ENCODE peak calls at places on chromosomes 16 and 17, in four cellular contexts. C, T, N and Z are unnamed samples. For H3K4me1, the result is how much of the 10 kb centered on the place peaks cover.

GRCh38 chr17:64150237-64151015 is 20.5 kb upstream of the ERN1 start:
- DNase-seq in C (no peak), T (peak), N (no peak), Z (peak)

GRCh38 chr17:72600934-72601333 is 480.1 kb downstream of the SOX9 start:
- DNase-seq in C (no peak), T (no peak), N (no peak), Z (no peak)

GRCh38 chr17:15498107-15498506 is 30.7 kb upstream of the CDRT4 start:
- DNase-seq in C (no peak), T (no peak), N (no peak), Z (no peak)

GRCh38 chr16:85735946-85736345 is 14.9 kb downstream of the C16orf74 start:
- DNase-seq in C (no peak), T (no peak), N (no peak), Z (no peak)

GRCh38 chr17:3003401-3004149 is 59.8 kb downstream of the OR1D5 start:
- DNase-seq in C (peak), T (peak), N (peak), Z (peak)

GRCh38 chr17:55990332-55991006 is 162.8 kb upstream of the ANKFN1 start:
- DNase-seq in C (no peak), T (no peak), N (no peak), Z (no peak)

GRCh38 chr17:74530751-74531150 is 524 bp downstream of the CD300LB start:
- DNase-seq in C (peak), T (no peak), N (no peak), Z (no peak)

GRCh38 chr17:55500103-55500502 is 11.1 kb downstream of the SMIM36 start:
- DNase-seq in C (no peak), T (no peak), N (no peak), Z (no peak)

GRCh38 chr16:21277927-21278706 is at the start of gene CRYM:
- DNase-seq in C (peak), T (peak), N (peak), Z (peak)

GRCh38 chr16:56732832-56733231 is 2.9 kb downstream of the NUP93 start:
- DNase-seq in C (no peak), T (no peak), N (no peak), Z (no peak)

GRCh38 chr16:68733570-68733969 is 3.5 kb upstream of the CDH1 start:
- DNase-seq in C (no peak), T (no peak), N (no peak), Z (no peak)

GRCh38 chr17:3983945-3984484 is 19.8 kb upstream of the ATP2A3 start:
- DNase-seq in C (no peak), T (peak), N (peak), Z (peak)

GRCh38 chr17:45963889-45964288 is 35.2 kb upstream of the STH start:
- DNase-seq in C (no peak), T (no peak), N (no peak), Z (no peak)

GRCh38 chr16:87436225-87437172 is 44.4 kb downstream of the MAP1LC3B start:
- DNase-seq in C (no peak), T (no peak), N (no peak), Z (no peak)

GRCh38 chr17:61335845-61336655 is 63.6 kb upstream of the TBX2 start:
- DNase-seq in C (no peak), T (peak), N (peak), Z (peak)

GRCh38 chr16:80006175-80006895 is 405.8 kb upstream of the MAF start:
- DNase-seq in C (no peak), T (no peak), N (peak), Z (no peak)

GRCh38 chr17:39813631-39814030 is 50.5 kb downstream of the IKZF3 start:
- DNase-seq in C (no peak), T (no peak), N (no peak), Z (no peak)

GRCh38 chr16:65476556-65476955 is 354.7 kb upstream of the CDH11 start:
- DNase-seq in C (no peak), T (no peak), N (no peak), Z (no peak)
- H3K4me1 ChIP-seq in C (under half), T (under half), N (under half), Z (under half)

DNA sequence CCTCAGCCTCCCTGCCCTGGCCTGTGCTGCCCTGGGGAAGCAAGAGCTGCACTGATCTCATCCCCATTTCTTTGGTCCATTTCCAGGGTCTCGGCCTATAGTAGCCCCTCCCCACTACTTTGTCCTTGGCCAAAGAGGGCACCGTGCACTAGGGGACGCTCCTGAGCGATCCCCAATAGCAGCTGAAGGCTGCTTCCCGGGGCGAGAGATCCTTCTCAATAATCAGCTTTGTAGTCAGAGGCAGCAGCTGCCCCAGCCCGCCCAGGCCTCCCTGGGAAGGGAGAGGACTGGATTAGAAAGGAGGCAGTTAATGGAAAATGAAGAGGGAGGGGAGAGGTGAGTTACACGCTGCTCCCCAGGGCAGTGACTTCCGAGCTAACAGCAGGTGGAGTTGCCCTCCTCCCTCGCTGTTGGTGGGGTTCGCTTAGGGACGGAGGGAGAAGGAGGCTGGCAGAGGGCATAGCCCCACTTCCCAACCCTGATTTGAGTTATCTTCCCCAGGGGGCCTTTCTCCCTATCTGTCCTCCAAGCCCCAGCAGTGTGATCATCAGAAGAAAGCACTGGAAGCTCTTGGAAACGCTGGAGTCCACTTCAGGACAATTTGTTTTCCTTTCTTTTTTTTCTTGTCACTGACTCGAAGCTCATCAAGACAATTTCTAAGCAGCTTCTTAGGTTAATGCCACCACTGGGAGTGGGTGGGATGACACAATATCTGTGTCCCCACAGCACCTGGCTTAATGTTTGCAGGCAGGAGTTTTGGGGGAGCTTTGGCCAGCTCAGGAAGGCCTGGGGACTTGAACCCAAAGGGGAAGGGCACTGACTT is 2.6 kb downstream of the MXRA7 start:
- DNase-seq in C (no peak), T (no peak), N (no peak), Z (no peak)
- TF ChIP-seq CTCF in C (no peak), T (no peak), N (peak), Z (no peak)

DNA sequence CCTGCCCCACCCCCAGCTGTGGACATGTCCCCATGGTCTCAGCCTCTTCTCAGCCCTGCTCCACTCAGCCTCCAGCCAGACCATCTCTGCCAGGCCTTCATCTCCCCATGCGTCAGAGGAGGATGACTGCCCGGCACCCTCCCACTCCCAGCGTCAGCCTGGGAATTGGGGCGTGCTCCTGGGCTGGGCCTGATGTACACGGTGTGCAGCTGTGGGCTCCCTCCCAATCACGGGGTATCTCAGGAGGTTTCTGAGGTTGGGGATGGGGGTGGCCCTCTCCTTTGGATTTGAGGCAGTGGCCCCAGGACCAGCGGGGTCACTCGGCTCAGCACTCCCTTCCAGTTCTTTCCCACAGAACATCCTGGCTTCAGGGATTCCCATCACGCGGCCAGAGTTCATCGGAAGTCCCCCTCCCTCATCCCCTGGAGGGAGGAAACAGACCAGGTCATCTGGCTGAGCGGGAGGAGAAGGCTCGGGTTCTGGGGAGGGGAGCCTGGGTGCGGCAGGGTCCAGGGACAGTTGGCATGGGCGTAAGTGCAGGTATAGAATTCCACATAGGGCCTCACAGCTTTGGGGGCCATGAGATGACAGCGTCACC is 36.9 kb downstream of the SOCS3 start:
- DNase-seq in C (peak), T (no peak), N (peak), Z (no peak)
- H3K4me1 ChIP-seq in C (under half), T (under half), N (under half), Z (under half)

GRCh38 chr16:7351572-7351971 is 18.9 kb downstream of the RBFOX1 start:
- DNase-seq in C (no peak), T (no peak), N (no peak), Z (no peak)

GRCh38 chr16:7361416-7362129 is 28.9 kb downstream of the RBFOX1 start:
- DNase-seq in C (no peak), T (no peak), N (no peak), Z (no peak)

GRCh38 chr16:7352114-7352513 is 19.5 kb downstream of the RBFOX1 start:
- DNase-seq in C (no peak), T (no peak), N (no peak), Z (no peak)

GRCh38 chr16:7350801-7351200 is 18.2 kb downstream of the RBFOX1 start:
- DNase-seq in C (no peak), T (no peak), N (no peak), Z (no peak)

DNA sequence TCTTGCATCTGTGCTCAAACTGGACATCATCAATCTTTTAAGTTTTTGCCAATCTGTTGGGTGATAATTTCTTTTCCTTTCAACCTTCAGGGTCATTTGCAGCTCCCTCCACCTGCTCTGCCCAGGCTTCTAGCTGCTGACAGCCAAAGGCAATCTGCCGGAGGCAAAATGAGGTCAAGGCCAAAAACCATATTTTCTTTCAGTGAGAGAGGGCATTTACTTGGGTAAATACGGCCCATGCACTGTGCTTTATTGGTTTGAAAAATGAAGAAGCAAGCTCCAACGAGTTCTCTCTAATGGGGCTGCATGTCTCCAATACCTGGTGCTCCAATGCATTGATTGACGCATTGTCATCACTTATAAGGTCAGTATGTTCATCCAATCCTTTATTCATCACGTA is 23.1 kb downstream of the RBFOX1 start:
- DNase-seq in C (no peak), T (no peak), N (no peak), Z (no peak)
- TF ChIP-seq CTCF in C (no peak), T (no peak), N (no peak), Z (no peak)

GRCh38 chr17:29586676-29587469 is 2.6 kb downstream of the GIT1 start:
- DNase-seq in C (no peak), T (peak), N (no peak), Z (no peak)

GRCh38 chr17:29588561-29589411 is 662 bp downstream of the GIT1 start:
- DNase-seq in C (peak), T (no peak), N (peak), Z (no peak)

GRCh38 chr17:29589524-29590260 is at the start of gene GIT1:
- DNase-seq in C (peak), T (peak), N (peak), Z (peak)

GRCh38 chr17:29588017-29588557 is 1.4 kb downstream of the GIT1 start:
- DNase-seq in C (no peak), T (peak), N (no peak), Z (peak)

GRCh38 chr17:29587591-29587990 is 1.9 kb downstream of the GIT1 start:
- DNase-seq in C (no peak), T (peak), N (no peak), Z (no peak)
- H3K4me1 ChIP-seq in C (under half), T (under half), N (half or more), Z (under half)

DNA sequence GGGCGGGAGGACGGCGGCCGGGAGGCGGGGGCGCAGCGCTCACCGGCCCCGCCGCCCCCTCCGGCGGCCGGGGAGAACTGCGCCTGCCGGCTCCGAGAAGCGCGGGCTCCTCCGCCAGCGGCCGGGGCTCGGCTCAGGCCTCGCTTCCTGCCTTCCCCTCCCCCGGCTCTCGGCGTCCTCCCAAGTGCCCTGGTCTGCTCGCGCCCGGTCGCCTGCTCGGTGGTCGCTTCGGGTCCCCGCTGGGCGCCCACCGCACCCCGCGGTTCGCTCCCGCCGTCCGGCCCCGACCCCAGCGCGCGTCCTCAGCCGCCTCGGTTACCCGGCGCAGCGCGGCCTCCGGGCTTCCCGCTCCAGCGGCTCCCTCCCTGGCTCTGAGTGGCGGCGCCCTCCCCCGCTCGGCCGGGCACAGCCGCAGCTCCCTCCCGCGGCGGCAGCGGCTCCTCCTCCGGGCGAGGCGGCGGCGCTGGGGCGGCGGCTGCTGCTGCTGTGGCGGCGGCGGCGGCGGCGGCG is 294 bp downstream of the UBTF start:
- DNase-seq in C (peak), T (peak), N (no peak), Z (peak)
- TF ChIP-seq CTCF in C (peak), T (peak), N (peak), Z (peak)

GRCh38 chr17:77470800-77471733 is 330.3 kb downstream of the SEC14L1 start:
- DNase-seq in C (peak), T (no peak), N (peak), Z (no peak)
- H3K4me1 ChIP-seq in C (under half), T (under half), N (half or more), Z (under half)

GRCh38 chr17:50183439-50184001 is 17.7 kb downstream of the SGCA start:
- DNase-seq in C (no peak), T (no peak), N (no peak), Z (no peak)

GRCh38 chr17:50184611-50185398 is 16.6 kb downstream of the COL1A1 start:
- DNase-seq in C (peak), T (no peak), N (no peak), Z (no peak)

GRCh38 chr17:50182783-50183438 is 17.1 kb downstream of the SGCA start:
- DNase-seq in C (no peak), T (no peak), N (no peak), Z (peak)

GRCh38 chr17:50185724-50186545 is 15.5 kb downstream of the COL1A1 start:
- DNase-seq in C (no peak), T (no peak), N (no peak), Z (no peak)

DNA sequence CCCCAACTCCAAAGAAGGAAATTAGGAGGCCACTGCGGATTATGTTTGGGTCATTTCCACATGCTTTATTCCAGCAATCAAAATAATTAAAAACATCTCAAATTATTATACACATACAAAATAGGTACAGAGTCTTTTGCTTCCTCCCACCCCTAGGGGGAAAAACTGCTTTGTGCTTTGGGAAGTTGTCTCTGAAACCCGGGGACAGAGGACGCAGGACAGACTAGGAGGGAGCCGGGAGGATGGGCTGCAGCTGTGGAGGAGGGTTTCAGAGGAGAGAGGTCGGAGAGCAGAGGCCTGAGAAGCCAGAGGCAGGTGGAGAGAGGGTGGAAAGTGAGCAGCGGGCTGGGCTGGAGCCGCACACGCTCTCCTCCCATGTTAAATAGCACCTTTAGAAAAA is 17.4 kb downstream of the COL1A1 start:
- DNase-seq in C (no peak), T (no peak), N (no peak), Z (no peak)
- TF ChIP-seq CTCF in C (no peak), T (no peak), N (no peak), Z (no peak)

GRCh38 chr17:19311016-19311415 is 51.5 kb downstream of the B9D1 start:
- DNase-seq in C (no peak), T (peak), N (no peak), Z (no peak)
- H3K4me1 ChIP-seq in C (under half), T (under half), N (under half), Z (under half)

GRCh38 chr17:82740906-82741759 is 5.7 kb downstream of the FN3K start:
- DNase-seq in C (no peak), T (peak), N (no peak), Z (no peak)

GRCh38 chr17:82748756-82749155 is 3.1 kb upstream of the TBCD start:
- DNase-seq in C (no peak), T (no peak), N (no peak), Z (peak)

GRCh38 chr17:82745524-82745923 is 6.3 kb upstream of the TBCD start:
- DNase-seq in C (no peak), T (no peak), N (no peak), Z (no peak)

GRCh38 chr17:82737981-82738877 is 2.8 kb downstream of the FN3K start:
- DNase-seq in C (peak), T (peak), N (peak), Z (peak)

DNA sequence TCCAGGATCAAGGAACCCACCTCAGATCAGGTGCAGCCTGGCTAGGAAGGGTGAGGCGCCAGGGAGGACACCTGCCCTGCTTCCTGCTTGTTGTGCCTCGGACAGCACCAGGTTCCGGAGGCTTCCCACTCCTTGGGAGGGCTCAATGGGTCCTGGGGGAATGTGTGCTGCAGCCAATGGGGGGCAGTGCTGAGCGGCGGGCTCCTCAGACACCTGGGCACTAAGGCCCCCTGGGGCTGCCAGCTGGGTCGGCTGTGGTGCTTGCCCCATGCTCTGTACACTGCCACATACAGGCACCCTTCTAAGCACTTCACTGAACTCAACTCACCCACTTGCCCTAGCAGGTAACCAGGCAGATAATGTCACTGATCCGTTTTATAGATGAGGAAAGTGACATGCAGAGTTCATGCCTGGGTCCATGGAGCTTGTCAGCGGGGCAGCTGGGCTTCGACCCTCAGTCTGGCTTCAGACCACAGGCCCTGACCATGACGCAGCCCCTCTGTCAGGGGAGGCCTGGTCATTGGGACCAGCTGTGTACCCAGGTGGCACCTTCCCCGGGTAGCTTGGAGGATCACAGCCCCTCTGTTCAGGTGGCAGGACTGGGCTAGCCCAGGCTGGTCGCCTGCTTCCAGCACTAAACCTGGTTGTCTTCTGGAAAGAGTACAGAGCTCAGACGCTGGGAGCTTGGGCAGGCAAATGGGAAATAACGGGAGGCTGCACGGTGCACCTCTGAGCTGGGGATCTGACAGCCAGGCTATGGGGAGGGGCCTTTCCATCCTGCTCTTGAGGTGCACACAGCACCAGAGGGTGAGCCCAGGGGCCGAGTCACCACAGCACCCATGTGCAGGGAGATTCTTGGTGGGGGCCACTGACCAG is 8.2 kb downstream of the FN3K start:
- DNase-seq in C (no peak), T (no peak), N (no peak), Z (no peak)
- TF ChIP-seq CTCF in C (no peak), T (no peak), N (peak), Z (no peak)